ENCODE peak calls at places on chromosomes 4 and X, in six cellular contexts. O, B, I, F, A and T are unnamed samples. For H3K36me3, the result is how much of the 10 kb centered on the place peaks cover.

GRCh38 chr4:4247711-4248035 is 350 bp downstream of the TMEM128 start:
- DNase-seq in A (no peak), I (no peak), O (no peak), B (no peak), F (no peak), T (no peak)

GRCh38 chr4:142326181-142326580 is 519.9 kb downstream of the INPP4B start:
- DNase-seq in B (no peak), I (no peak), A (no peak), F (no peak), O (no peak), T (no peak)

GRCh38 chr4:38822748-38823303 is 18.2 kb upstream of the TLR1 start:
- DNase-seq in O (no peak), I (no peak), B (no peak), A (no peak), F (no peak), T (no peak)

GRCh38 chr4:112523008-112523440 is 7.0 kb upstream of the NEUROG2 start:
- DNase-seq in O (no peak), I (no peak), B (peak), A (no peak), F (peak), T (no peak)

GRCh38 chr4:114028071-114028470 is 48.6 kb upstream of the ARSJ start:
- DNase-seq in B (no peak), O (no peak), I (no peak), F (no peak), A (no peak), T (no peak)

GRCh38 chr4:151694819-151695730 is 65.7 kb downstream of the GATB start:
- DNase-seq in O (no peak), F (peak), A (no peak), B (no peak), I (no peak), T (no peak)

GRCh38 chrX:1212532-1212931 is at the start of gene CRLF2:
- DNase-seq in F (no peak), A (no peak), I (no peak), O (peak), B (no peak), T (peak)

GRCh38 chrX:111823068-111823467 is 52.9 kb upstream of the TRPC5OS start:
- DNase-seq in F (peak), O (peak), A (no peak), B (no peak), I (no peak), T (peak)

GRCh38 chrX:136708348-136708747 is 60.4 kb downstream of the CD40LG start:
- DNase-seq in F (no peak), B (no peak), A (no peak), I (no peak), O (peak), T (no peak)

DNA sequence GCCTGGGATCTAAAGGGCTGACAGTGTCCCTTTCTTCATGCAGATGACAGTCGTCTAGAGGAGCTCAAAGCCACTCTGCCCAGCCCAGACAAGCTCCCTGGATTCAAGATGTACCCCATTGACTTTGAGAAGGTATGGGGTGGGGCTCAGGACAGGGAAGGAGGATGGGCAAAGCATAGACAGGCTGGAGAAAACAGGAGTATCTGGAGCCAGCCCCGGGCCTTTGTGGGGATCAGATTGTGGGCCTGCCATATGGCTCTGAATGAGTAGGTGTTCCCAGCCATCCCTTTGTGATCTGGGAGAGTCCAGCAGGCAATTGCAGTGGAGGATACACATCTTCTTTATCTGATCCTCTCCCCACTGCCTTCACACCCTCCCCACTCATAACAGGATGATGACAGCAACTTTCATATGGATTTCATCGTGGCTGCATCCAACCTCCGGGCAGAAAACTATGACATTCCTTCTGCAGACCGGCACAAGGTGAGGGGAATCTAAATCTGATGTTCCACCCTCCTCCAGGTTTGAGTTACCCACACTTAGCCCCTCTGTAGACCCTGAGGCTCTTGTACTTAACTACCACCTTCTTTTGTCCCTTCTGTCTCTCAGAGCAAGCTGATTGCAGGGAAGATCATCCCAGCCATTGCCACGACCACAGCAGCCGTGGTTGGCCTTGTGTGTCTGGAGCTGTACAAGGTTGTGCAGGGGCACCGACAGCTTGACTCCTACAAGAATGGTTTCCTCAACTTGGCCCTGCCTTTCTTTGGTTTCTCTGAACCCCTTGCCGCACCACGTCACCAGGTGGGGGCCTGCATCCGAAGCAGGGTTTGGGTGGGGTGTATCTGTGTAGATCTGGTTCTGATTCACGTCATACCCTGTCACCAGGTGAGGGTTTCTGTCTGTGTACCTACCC is 5.8 kb upstream of the CDK16 start:
- DNase-seq in I (no peak), O (no peak), B (no peak), F (no peak), A (no peak), T (no peak)
- H3K36me3 ChIP-seq in I (under half), O (under half), B (under half), F (half or more), A (half or more), T (half or more)

GRCh38 chrX:118974908-118975671 is 672 bp downstream of the LONRF3 start:
- DNase-seq in A (peak), B (peak), F (peak), O (peak), I (no peak), T (peak)

GRCh38 chrX:118974088-118974907 is at the start of gene LONRF3:
- DNase-seq in O (peak), A (peak), I (peak), F (peak), B (peak), T (peak)

GRCh38 chrX:118977424-118977823 is 3.0 kb downstream of the LONRF3 start:
- DNase-seq in I (no peak), B (no peak), F (no peak), O (no peak), A (no peak), T (no peak)

GRCh38 chrX:118976599-118977340 is 2.4 kb downstream of the LONRF3 start:
- DNase-seq in F (no peak), O (peak), B (peak), I (peak), A (peak), T (peak)

DNA sequence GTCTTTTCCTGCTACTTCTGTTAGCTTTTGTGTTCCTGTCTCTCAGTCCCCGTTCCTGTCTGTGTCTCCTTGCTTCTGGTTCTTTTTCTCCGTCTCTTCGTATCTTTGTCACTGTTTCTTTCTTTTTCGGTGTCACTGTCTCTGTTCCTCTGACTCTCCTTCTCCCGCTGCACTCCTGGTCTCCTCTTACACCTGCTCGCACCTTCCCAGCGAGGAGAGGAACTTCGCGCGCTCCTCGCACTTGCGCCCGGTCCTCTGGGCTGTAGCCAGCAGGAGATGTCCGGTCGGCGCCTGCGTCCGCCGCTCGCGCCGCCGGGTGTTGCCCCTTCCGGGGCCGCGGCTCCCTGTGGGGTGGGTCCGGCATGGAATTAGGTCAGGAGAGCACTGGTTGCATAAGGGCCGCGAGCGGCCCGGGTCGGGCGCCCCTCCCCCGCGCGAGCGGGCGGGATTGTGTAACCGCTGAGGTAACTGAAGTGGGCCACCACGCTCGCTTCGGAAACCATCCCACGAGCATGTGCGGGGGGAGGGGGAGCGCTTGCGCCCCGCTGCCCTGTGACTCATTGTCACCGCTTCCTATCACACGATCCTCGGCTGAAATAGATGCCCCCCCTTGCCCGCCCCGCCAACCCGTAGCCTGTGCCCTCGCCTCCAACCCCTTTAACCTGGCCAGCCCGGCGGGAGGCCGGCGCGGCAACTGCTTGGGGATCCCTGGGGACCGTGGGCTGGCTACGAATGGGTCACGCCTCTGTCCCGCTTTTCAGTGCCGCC is 1.6 kb downstream of the LONRF3 start:
- DNase-seq in O (peak), F (peak), B (peak), I (peak), A (peak), T (peak)
- H3K4me3 ChIP-seq in O (peak), F (peak), B (peak), I (peak), A (peak), T (peak)

GRCh38 chr4:3218824-3219760 is 29.9 kb upstream of the MSANTD1 start:
- DNase-seq in B (no peak), A (no peak), I (no peak), O (no peak), F (no peak), T (no peak)
- H3K36me3 ChIP-seq in B (half or more), A (half or more), I (under half), O (under half), F (half or more), T (half or more)

GRCh38 chr4:169147217-169147616 is 123.5 kb downstream of the SH3RF1 start:
- DNase-seq in O (peak), I (no peak), F (no peak), A (no peak), B (no peak), T (no peak)
- H3K4me3 ChIP-seq in O (no peak), I (no peak), F (no peak), A (no peak), B (no peak), T (no peak)

GRCh38 chr4:41949531-41949930 is 14.3 kb downstream of the TMEM33 start:
- DNase-seq in O (no peak), B (no peak), A (no peak), I (no peak), F (no peak), T (peak)
- H3K36me3 ChIP-seq in O (under half), B (under half), A (half or more), I (under half), F (half or more), T (half or more)